ENCODE peak calls at places on chromosome X, in four cellular contexts. R is KG1, W is GM12892, Z is GDM1. F is an unnamed sample.

GRCh38 chrX:104488811-104489210 is 77.2 kb upstream of the IL1RAPL2 start:
- DNase-seq in R (no peak), W (no peak), Z (no peak), F (no peak)

GRCh38 chrX:141879616-141880015 is 24.1 kb upstream of the MAGEC1 start:
- DNase-seq in Z (no peak), W (no peak), R (no peak), F (no peak)

GRCh38 chrX:25017667-25018247 is 2.0 kb upstream of the ARX start:
- DNase-seq in W (no peak), R (no peak), Z (no peak), F (no peak)

GRCh38 chrX:989959-990510 is 222.4 kb downstream of the CRLF2 start:
- DNase-seq in Z (no peak), W (no peak), R (peak; percentile 55), F (peak; percentile 97)

GRCh38 chrX:147962476-147962875 is 18.7 kb upstream of the FMR1NB start:
- DNase-seq in R (no peak), W (no peak), Z (no peak), F (no peak)

GRCh38 chrX:153934473-153935325 is at the start of gene NAA10:
- DNase-seq in Z (peak; percentile 72), R (no peak), W (peak; percentile 97), F (peak; percentile 50)

GRCh38 chrX:1941291-1941690 is 326.4 kb downstream of the ASMT start:
- DNase-seq in Z (no peak), R (no peak), W (no peak), F (no peak)

GRCh38 chrX:9515973-9516538 is 51.2 kb downstream of the TBL1X start:
- DNase-seq in Z (no peak), R (no peak), W (no peak), F (no peak)

GRCh38 chrX:134885336-134886016 is 105.3 kb upstream of the SMIM10 start:
- DNase-seq in R (no peak), Z (no peak), W (no peak), F (no peak)